ENCODE peak calls at places on chromosomes 6 and 20, in eight cellular contexts. One of them, this sample, is unnamed.

GRCh38 chr6:69294407-69294806 is 502.4 kb downstream of the LMBRD1 start:
- DNase-seq in ELF-1: no peak
- DNase-seq in NCI-H526: no peak
- DNase-seq in HT1080: no peak
- DNase-seq in kidney: no peak
- DNase-seq in LoVo: no peak
- DNase-seq in NCI-H69: no peak
- DNase-seq in type B pancreatic cell: no peak
- DNase-seq in this sample: peak

GRCh38 chr6:37173573-37174195 is 3.7 kb downstream of the PIM1 start:
- DNase-seq in HT1080: no peak
- DNase-seq in type B pancreatic cell: no peak
- DNase-seq in kidney: no peak
- DNase-seq in NCI-H526: no peak
- DNase-seq in LoVo: no peak
- DNase-seq in ELF-1: peak
- DNase-seq in NCI-H69: no peak
- DNase-seq in this sample: peak

GRCh38 chr6:155121699-155122098 is 126.6 kb downstream of the TIAM2 start:
- DNase-seq in NCI-H526: no peak
- DNase-seq in ELF-1: peak
- DNase-seq in HT1080: no peak
- DNase-seq in kidney: no peak
- DNase-seq in type B pancreatic cell: no peak
- DNase-seq in NCI-H69: peak
- DNase-seq in LoVo: no peak
- DNase-seq in this sample: peak

GRCh38 chr20:32067234-32067821 is 15.3 kb downstream of the HCK start:
- DNase-seq in LoVo: no peak
- DNase-seq in type B pancreatic cell: no peak
- DNase-seq in NCI-H69: peak
- DNase-seq in NCI-H526: peak
- DNase-seq in kidney: no peak
- DNase-seq in HT1080: peak
- DNase-seq in ELF-1: no peak
- DNase-seq in this sample: peak

GRCh38 chr6:17984822-17985660 is 2.4 kb downstream of the KIF13A start:
- DNase-seq in kidney: no peak
- DNase-seq in NCI-H69: no peak
- DNase-seq in ELF-1: no peak
- DNase-seq in HT1080: no peak
- DNase-seq in NCI-H526: no peak
- DNase-seq in LoVo: no peak
- DNase-seq in type B pancreatic cell: no peak
- DNase-seq in this sample: peak

GRCh38 chr6:16600701-16601100 is 160.6 kb downstream of the ATXN1 start:
- DNase-seq in kidney: no peak
- DNase-seq in NCI-H526: no peak
- DNase-seq in type B pancreatic cell: no peak
- DNase-seq in ELF-1: no peak
- DNase-seq in LoVo: no peak
- DNase-seq in HT1080: no peak
- DNase-seq in NCI-H69: no peak
- DNase-seq in this sample: no peak

GRCh38 chr20:11716239-11716944 is 201.3 kb upstream of the BTBD3 start:
- DNase-seq in LoVo: peak
- DNase-seq in NCI-H526: peak
- DNase-seq in NCI-H69: peak
- DNase-seq in kidney: no peak
- DNase-seq in type B pancreatic cell: no peak
- DNase-seq in ELF-1: peak
- DNase-seq in HT1080: peak
- DNase-seq in this sample: peak

GRCh38 chr20:3204124-3204794 is at the start of gene DDRGK1:
- DNase-seq in type B pancreatic cell: peak
- DNase-seq in NCI-H69: peak
- DNase-seq in LoVo: peak
- DNase-seq in ELF-1: peak
- DNase-seq in HT1080: peak
- DNase-seq in kidney: peak
- DNase-seq in NCI-H526: peak
- DNase-seq in this sample: peak

GRCh38 chr6:25883991-25884390 is 9.9 kb upstream of the SLC17A3 start:
- DNase-seq in kidney: no peak
- DNase-seq in LoVo: no peak
- DNase-seq in NCI-H69: no peak
- DNase-seq in HT1080: peak
- DNase-seq in type B pancreatic cell: no peak
- DNase-seq in ELF-1: no peak
- DNase-seq in NCI-H526: no peak
- DNase-seq in this sample: no peak